ENCODE peak calls at places on chromosome 13, in four cellular contexts. F is keratinocyte, Q is IMR-90, I is neural progenitor cell. K is an unnamed sample.

GRCh38 chr13:27978301-27978968 is 9.3 kb upstream of the CDX2 start:
- DNase-seq in Q (no peak), F (no peak), I (peak), K (no peak)

GRCh38 chr13:42373048-42373812 is 101.3 kb downstream of the AKAP11 start:
- DNase-seq in F (no peak), I (no peak), Q (no peak), K (no peak)

GRCh38 chr13:113489549-113490495 is 689 bp downstream of the DCUN1D2 start:
- DNase-seq in Q (peak), F (no peak), I (no peak), K (peak)

GRCh38 chr13:41652735-41653361 is 195.5 kb downstream of the RGCC start:
- DNase-seq in F (no peak), Q (peak), I (peak), K (peak)

GRCh38 chr13:108227651-108228272 is 9.6 kb downstream of the ABHD13 start:
- DNase-seq in Q (peak), I (peak), F (no peak), K (peak)

GRCh38 chr13:24293761-24294160 is 15.6 kb upstream of the C1QTNF9 start:
- DNase-seq in Q (no peak), F (no peak), I (peak), K (no peak)

GRCh38 chr13:83183439-83184149 is 698.7 kb downstream of the SLITRK1 start:
- DNase-seq in I (no peak), F (no peak), Q (no peak), K (no peak)

GRCh38 chr13:110331362-110331761 is 24.3 kb downstream of the COL4A2 start:
- DNase-seq in F (no peak), I (no peak), Q (peak), K (peak)

GRCh38 chr13:110559429-110559943 is 2.0 kb downstream of the RAB20 start:
- DNase-seq in Q (peak), I (no peak), F (no peak), K (peak)

GRCh38 chr13:47837906-47838305 is 163.2 kb downstream of the SUCLA2 start:
- DNase-seq in I (no peak), Q (no peak), F (no peak), K (no peak)

GRCh38 chr13:48192536-48192935 is 40.5 kb upstream of the ITM2B start:
- DNase-seq in I (no peak), Q (no peak), F (no peak), K (no peak)

GRCh38 chr13:109667754-109668360 is 118.5 kb downstream of the IRS2 start:
- DNase-seq in I (peak), F (no peak), Q (no peak), K (no peak)

GRCh38 chr13:110414283-110414682 is 107.2 kb downstream of the COL4A2 start:
- DNase-seq in Q (no peak), I (no peak), F (no peak), K (no peak)

GRCh38 chr13:21079761-21080730 is 18.7 kb upstream of the LATS2 start:
- DNase-seq in Q (peak), I (no peak), F (no peak), K (peak)

GRCh38 chr13:71714802-71715375 is 152.1 kb downstream of the DACH1 start:
- DNase-seq in Q (no peak), I (no peak), F (no peak), K (no peak)

GRCh38 chr13:106533940-106534843 is 1.3 kb downstream of the EFNB2 start:
- DNase-seq in I (peak), F (no peak), Q (peak), K (peak)

GRCh38 chr13:93309886-93310520 is 83.4 kb downstream of the GPC6 start:
- DNase-seq in F (no peak), I (peak), Q (peak), K (peak)

GRCh38 chr13:52686381-52686780 is 33.7 kb downstream of the SUGT1 start:
- DNase-seq in Q (no peak), F (no peak), I (no peak), K (no peak)

GRCh38 chr13:23505007-23505406 is 65.2 kb upstream of the TNFRSF19 start:
- DNase-seq in F (no peak), I (no peak), Q (peak), K (peak)

GRCh38 chr13:59890064-59890463 is 273.7 kb downstream of the DIAPH3 start:
- DNase-seq in I (no peak), F (no peak), Q (peak), K (peak)

GRCh38 chr13:31880849-31881494 is 141.6 kb downstream of the RXFP2 start:
- DNase-seq in Q (no peak), F (no peak), I (no peak), K (peak)

GRCh38 chr13:93279982-93280381 is 53.4 kb downstream of the GPC6 start:
- DNase-seq in I (no peak), Q (no peak), F (no peak), K (no peak)

GRCh38 chr13:50793026-50793425 is 50.5 kb downstream of the DLEU7 start:
- DNase-seq in I (no peak), Q (no peak), F (no peak), K (no peak)
- H3K9ac ChIP-seq in I (no peak), Q (no peak), F (no peak), K (no peak)

GRCh38 chr13:40519637-40520036 is 146.8 kb downstream of the FOXO1 start:
- DNase-seq in F (no peak), Q (no peak), I (no peak), K (no peak)
- H3K4me2 ChIP-seq in F (no peak), Q (no peak), I (no peak), K (no peak)

DNA sequence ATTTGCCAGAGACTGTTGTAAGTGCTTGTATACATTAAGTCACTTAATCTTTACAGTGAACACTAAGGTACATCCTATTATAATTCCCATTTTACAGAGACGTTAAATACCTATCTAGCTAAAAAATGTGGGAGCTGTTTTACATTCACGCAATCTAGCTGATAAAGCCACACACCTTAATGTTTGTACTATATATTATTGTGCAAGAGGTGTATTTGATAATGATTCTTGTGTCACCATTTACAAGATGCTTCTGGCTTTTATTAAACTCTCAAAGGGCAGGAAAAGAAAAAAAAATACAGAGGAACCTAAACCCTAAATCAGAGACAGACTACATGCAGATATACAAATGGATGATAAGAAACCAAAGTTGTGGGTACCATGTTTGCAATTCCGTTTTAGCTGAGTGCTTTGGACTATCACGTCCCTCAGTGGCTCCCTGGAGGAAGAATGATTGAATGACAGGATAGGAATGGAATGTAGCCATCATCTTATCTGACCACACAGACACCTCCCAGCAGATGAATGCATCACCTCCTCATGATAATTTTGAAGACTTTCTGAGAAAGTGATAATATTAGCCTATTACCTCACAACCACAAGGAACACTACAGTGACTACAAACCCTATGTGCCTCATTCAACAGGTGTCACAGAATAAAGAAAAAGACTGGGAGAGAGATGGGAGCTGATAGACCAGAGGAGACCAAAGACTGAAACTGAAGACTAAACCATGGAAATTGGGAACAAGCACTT is 230.5 kb upstream of the SERP2 start:
- DNase-seq in Q (peak), I (no peak), F (peak), K (peak)
- H2AFZ ChIP-seq in Q (no peak), I (no peak), F (no peak), K (peak)

GRCh38 chr13:50410921-50411712 is 395.9 kb downstream of the KCNRG start:
- DNase-seq in F (peak), Q (peak), I (no peak), K (peak)
- H3K9ac ChIP-seq in F (no peak), Q (no peak), I (no peak), K (peak)

GRCh38 chr13:104975272-104975671 is 1560.2 kb downstream of the EFNB2 start:
- DNase-seq in I (no peak), Q (no peak), F (no peak), K (no peak)
- H3K4me2 ChIP-seq in I (no peak), Q (no peak), F (no peak), K (no peak)

DNA sequence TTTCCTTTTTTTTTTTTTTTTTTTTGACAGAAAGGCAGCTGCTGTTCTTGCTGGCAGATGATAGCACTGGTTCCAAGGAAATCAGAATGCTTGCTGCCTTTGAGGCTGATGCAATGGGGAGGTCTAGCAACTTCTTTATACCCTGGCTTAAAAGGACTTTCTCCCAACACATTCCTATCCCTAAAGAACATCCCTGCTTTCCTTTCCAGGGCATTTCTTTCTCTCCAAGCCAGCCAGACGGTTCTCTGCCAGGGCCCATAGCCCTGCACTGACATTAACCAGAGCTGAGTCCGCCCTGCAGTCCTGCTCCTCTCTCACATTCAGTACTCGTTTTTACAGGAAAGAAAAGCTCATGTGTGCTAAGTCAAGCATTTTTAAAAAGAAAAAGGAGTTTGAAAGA is 133.8 kb upstream of the WASF3 start:
- DNase-seq in F (no peak), Q (peak), I (no peak), K (peak)
- H2AFZ ChIP-seq in F (no peak), Q (no peak), I (peak), K (peak)

K was measured in GM23248.